ENCODE peak calls at places on chromosomes 5 and 9, in seven cellular contexts. D, K, V, P, Q, W and Y are unnamed samples.

GRCh38 chr5:140182803-140183367 is 7.9 kb downstream of the CYSTM1 start:
- DNase-seq in V (no peak), Q (no peak), W (no peak), P (no peak), D (peak; percentile 24), K (no peak), Y (peak; percentile 87)

GRCh38 chr9:87862536-87863268 is 20.0 kb upstream of the SPATA31E1 start:
- DNase-seq in W (no peak), Q (peak; percentile 57), K (no peak), D (peak; percentile 56), P (no peak), V (no peak), Y (peak; percentile 70)

GRCh38 chr5:73140801-73141200 is 20.4 kb downstream of the TMEM171 start:
- DNase-seq in Q (no peak), W (no peak), K (no peak), P (no peak), D (no peak), V (no peak), Y (no peak)

GRCh38 chr5:171965740-171966139 is 40.7 kb downstream of the FBXW11 start:
- DNase-seq in Q (no peak), W (no peak), V (no peak), P (no peak), K (no peak), D (no peak), Y (no peak)

GRCh38 chr5:5320062-5320805 is 102.2 kb upstream of the ICE1 start:
- DNase-seq in P (no peak), D (no peak), W (no peak), V (no peak), Q (no peak), K (no peak), Y (no peak)

GRCh38 chr5:170355601-170356098 is 33.5 kb downstream of the KCNMB1 start:
- DNase-seq in V (no peak), W (no peak), Q (no peak), P (no peak), K (no peak), D (no peak), Y (no peak)

GRCh38 chr9:94096819-94097577 is 12.7 kb downstream of the PTPDC1 start:
- DNase-seq in Q (no peak), D (no peak), P (peak; percentile 38), K (no peak), W (no peak), V (no peak), Y (no peak)

GRCh38 chr5:133610489-133611356 is 1.6 kb downstream of the FSTL4 start:
- DNase-seq in W (peak; percentile 61), V (peak; percentile 9), P (peak; percentile 69), Q (no peak), D (peak; percentile 62), K (peak; percentile 36), Y (peak; percentile 41)

GRCh38 chr9:112912636-112913035 is 22.0 kb upstream of the SLC46A2 start:
- DNase-seq in Q (no peak), P (no peak), W (no peak), D (no peak), K (no peak), V (no peak), Y (no peak)

GRCh38 chr5:134079748-134080581 is 34.5 kb upstream of the TCF7 start:
- DNase-seq in W (no peak), D (no peak), V (peak; percentile 50), K (peak; percentile 35), P (no peak), Q (no peak), Y (no peak)

GRCh38 chr9:110802416-110803035 is 133.9 kb downstream of the MUSK start:
- DNase-seq in D (peak; percentile 88), K (no peak), Q (no peak), W (no peak), V (no peak), P (no peak), Y (peak; percentile 82)

GRCh38 chr5:139650031-139650688 is 2.0 kb downstream of the CXXC5 start:
- DNase-seq in V (no peak), P (peak; percentile 70), W (peak; percentile 49), Q (no peak), K (peak; percentile 60), D (peak; percentile 76), Y (no peak)

GRCh38 chr5:40634593-40634992 is 45.1 kb upstream of the PTGER4 start:
- DNase-seq in K (no peak), P (no peak), V (no peak), D (no peak), W (no peak), Q (no peak), Y (no peak)

GRCh38 chr9:18338042-18338441 is 135.9 kb upstream of the ADAMTSL1 start:
- DNase-seq in Q (no peak), K (no peak), W (no peak), V (no peak), D (no peak), P (no peak), Y (peak; percentile 76)

GRCh38 chr9:115204827-115205506 is 87.0 kb upstream of the TNC start:
- DNase-seq in K (peak; percentile 51), V (no peak), W (no peak), Q (no peak), D (peak; percentile 75), P (no peak), Y (peak; percentile 90)

GRCh38 chr5:141874262-141874964 is 3.8 kb downstream of the PCDH1 start:
- DNase-seq in W (no peak), Q (no peak), V (no peak), P (no peak), D (no peak), K (no peak), Y (no peak)

GRCh38 chr5:36590513-36591286 is 15.7 kb upstream of the SLC1A3 start:
- DNase-seq in K (no peak), W (no peak), P (no peak), V (no peak), D (no peak), Q (no peak), Y (peak; percentile 76)

GRCh38 chr9:136773386-136774044 is 9.2 kb upstream of the LCN15 start:
- DNase-seq in P (no peak), D (no peak), V (no peak), Q (no peak), W (peak; percentile 9), K (peak; percentile 61), Y (peak; percentile 42)

GRCh38 chr5:139094154-139095131 is 103.7 kb downstream of the SIL1 start:
- DNase-seq in P (no peak), V (no peak), W (no peak), K (peak; percentile 58), D (no peak), Q (no peak), Y (no peak)

GRCh38 chr9:136538599-136539426 is 7.0 kb downstream of the NOTCH1 start:
- DNase-seq in V (peak; percentile 65), D (no peak), K (peak; percentile 75), Q (no peak), W (no peak), P (no peak), Y (no peak)

GRCh38 chr9:115952667-115953316 is 200.8 kb upstream of the PAPPA start:
- DNase-seq in K (no peak), Q (peak; percentile 65), D (peak; percentile 79), W (no peak), V (no peak), P (no peak), Y (peak; percentile 89)

GRCh38 chr5:75574791-75575190 is 36.5 kb upstream of the ANKDD1B start:
- DNase-seq in Q (no peak), V (no peak), D (peak; percentile 51), K (peak; percentile 54), W (no peak), P (no peak), Y (peak; percentile 66)